ENCODE peak calls at places on chromosomes 2 and 18, in eight cellular contexts. One of them, this sample, is unnamed.

GRCh38 chr18:24006731-24007308 is 7.7 kb upstream of the TTC39C start:
- DNase-seq in tibial nerve: no peak
- DNase-seq in epithelial cell of esophagus: peak; percentile 60
- DNase-seq in fibroblast of lung: no peak
- DNase-seq in uterus: no peak
- DNase-seq in stomach: no peak
- DNase-seq in HL-60: no peak
- DNase-seq in CD4-positive, alpha-beta T cell: no peak
- DNase-seq in this sample: no peak

GRCh38 chr2:202643012-202643858 is 8.5 kb downstream of the FAM117B start:
- DNase-seq in epithelial cell of esophagus: no peak
- DNase-seq in uterus: no peak
- DNase-seq in tibial nerve: no peak
- DNase-seq in CD4-positive, alpha-beta T cell: no peak
- DNase-seq in HL-60: no peak
- DNase-seq in fibroblast of lung: no peak
- DNase-seq in stomach: no peak
- DNase-seq in this sample: no peak

GRCh38 chr2:10495311-10495987 is 47.3 kb upstream of the ODC1 start:
- DNase-seq in tibial nerve: no peak
- DNase-seq in fibroblast of lung: no peak
- DNase-seq in uterus: no peak
- DNase-seq in HL-60: no peak
- DNase-seq in stomach: no peak
- DNase-seq in epithelial cell of esophagus: no peak
- DNase-seq in CD4-positive, alpha-beta T cell: no peak
- DNase-seq in this sample: no peak

GRCh38 chr2:172311921-172312345 is 115.5 kb upstream of the ITGA6 start:
- DNase-seq in tibial nerve: peak; percentile 23
- DNase-seq in epithelial cell of esophagus: no peak
- DNase-seq in uterus: peak; percentile 68
- DNase-seq in fibroblast of lung: no peak
- DNase-seq in stomach: peak; percentile 68
- DNase-seq in HL-60: no peak
- DNase-seq in CD4-positive, alpha-beta T cell: no peak
- DNase-seq in this sample: no peak

GRCh38 chr2:108363048-108363899 is 14.5 kb upstream of the SULT1C4 start:
- DNase-seq in tibial nerve: no peak
- DNase-seq in stomach: no peak
- DNase-seq in HL-60: peak; percentile 58
- DNase-seq in epithelial cell of esophagus: no peak
- DNase-seq in fibroblast of lung: no peak
- DNase-seq in uterus: no peak
- DNase-seq in CD4-positive, alpha-beta T cell: no peak
- DNase-seq in this sample: no peak

GRCh38 chr18:61360440-61361383 is 27.5 kb downstream of the CDH20 start:
- DNase-seq in tibial nerve: no peak
- DNase-seq in uterus: no peak
- DNase-seq in stomach: no peak
- DNase-seq in epithelial cell of esophagus: no peak
- DNase-seq in HL-60: no peak
- DNase-seq in CD4-positive, alpha-beta T cell: no peak
- DNase-seq in fibroblast of lung: no peak
- DNase-seq in this sample: no peak

GRCh38 chr2:50649626-50650397 is 382.1 kb downstream of the NRXN1 start:
- DNase-seq in fibroblast of lung: peak; percentile 69
- DNase-seq in CD4-positive, alpha-beta T cell: no peak
- DNase-seq in uterus: no peak
- DNase-seq in tibial nerve: no peak
- DNase-seq in HL-60: no peak
- DNase-seq in epithelial cell of esophagus: peak; percentile 84
- DNase-seq in stomach: no peak
- DNase-seq in this sample: no peak

GRCh38 chr2:50582164-50582563 is 449.8 kb downstream of the NRXN1 start:
- DNase-seq in fibroblast of lung: no peak
- DNase-seq in uterus: no peak
- DNase-seq in CD4-positive, alpha-beta T cell: no peak
- DNase-seq in tibial nerve: no peak
- DNase-seq in epithelial cell of esophagus: peak; percentile 11
- DNase-seq in HL-60: no peak
- DNase-seq in stomach: no peak
- DNase-seq in this sample: no peak

GRCh38 chr2:217892560-217892959 is 110.2 kb downstream of the TNS1 start:
- DNase-seq in tibial nerve: no peak
- DNase-seq in CD4-positive, alpha-beta T cell: no peak
- DNase-seq in stomach: no peak
- DNase-seq in HL-60: no peak
- DNase-seq in epithelial cell of esophagus: no peak
- DNase-seq in uterus: no peak
- DNase-seq in fibroblast of lung: no peak
- DNase-seq in this sample: no peak

GRCh38 chr2:128497461-128497860 is 178.8 kb upstream of the HS6ST1 start:
- DNase-seq in tibial nerve: no peak
- DNase-seq in stomach: peak; percentile 8
- DNase-seq in epithelial cell of esophagus: no peak
- DNase-seq in uterus: no peak
- DNase-seq in fibroblast of lung: no peak
- DNase-seq in CD4-positive, alpha-beta T cell: no peak
- DNase-seq in HL-60: no peak
- DNase-seq in this sample: no peak

GRCh38 chr2:204175552-204176271 is 239.1 kb downstream of the ICOS start:
- DNase-seq in CD4-positive, alpha-beta T cell: no peak
- DNase-seq in HL-60: no peak
- DNase-seq in fibroblast of lung: no peak
- DNase-seq in epithelial cell of esophagus: peak; percentile 34
- DNase-seq in tibial nerve: no peak
- DNase-seq in stomach: no peak
- DNase-seq in uterus: no peak
- DNase-seq in this sample: no peak

GRCh38 chr2:96870631-96871255 is 863 bp upstream of the SEMA4C start:
- DNase-seq in CD4-positive, alpha-beta T cell: peak; percentile 69
- DNase-seq in uterus: peak; percentile 68
- DNase-seq in tibial nerve: no peak
- DNase-seq in epithelial cell of esophagus: peak; percentile 47
- DNase-seq in HL-60: no peak
- DNase-seq in fibroblast of lung: no peak
- DNase-seq in stomach: peak; percentile 64
- DNase-seq in this sample: peak; percentile 68

GRCh38 chr2:179273461-179273962 is 8.9 kb upstream of the SESTD1 start:
- DNase-seq in HL-60: no peak
- DNase-seq in uterus: no peak
- DNase-seq in epithelial cell of esophagus: no peak
- DNase-seq in fibroblast of lung: no peak
- DNase-seq in stomach: no peak
- DNase-seq in tibial nerve: no peak
- DNase-seq in CD4-positive, alpha-beta T cell: no peak
- DNase-seq in this sample: no peak

GRCh38 chr2:230909841-230910545 is 15.0 kb downstream of the GPR55 start:
- DNase-seq in fibroblast of lung: no peak
- DNase-seq in uterus: peak; percentile 2
- DNase-seq in HL-60: no peak
- DNase-seq in tibial nerve: no peak
- DNase-seq in epithelial cell of esophagus: no peak
- DNase-seq in stomach: no peak
- DNase-seq in CD4-positive, alpha-beta T cell: no peak
- DNase-seq in this sample: peak; percentile 45

GRCh38 chr2:202455114-202455513 is 79.0 kb downstream of the BMPR2 start:
- DNase-seq in epithelial cell of esophagus: no peak
- DNase-seq in HL-60: no peak
- DNase-seq in uterus: no peak
- DNase-seq in CD4-positive, alpha-beta T cell: no peak
- DNase-seq in fibroblast of lung: no peak
- DNase-seq in stomach: no peak
- DNase-seq in tibial nerve: no peak
- DNase-seq in this sample: no peak

GRCh38 chr2:39723497-39723896 is 55.6 kb downstream of the THUMPD2 start:
- DNase-seq in tibial nerve: no peak
- DNase-seq in HL-60: no peak
- DNase-seq in CD4-positive, alpha-beta T cell: no peak
- DNase-seq in epithelial cell of esophagus: no peak
- DNase-seq in stomach: no peak
- DNase-seq in fibroblast of lung: no peak
- DNase-seq in uterus: no peak
- DNase-seq in this sample: no peak

GRCh38 chr2:203730076-203730729 is 23.8 kb downstream of the CD28 start:
- DNase-seq in HL-60: no peak
- DNase-seq in stomach: no peak
- DNase-seq in uterus: no peak
- DNase-seq in epithelial cell of esophagus: peak; percentile 24
- DNase-seq in CD4-positive, alpha-beta T cell: no peak
- DNase-seq in fibroblast of lung: peak; percentile 30
- DNase-seq in tibial nerve: no peak
- DNase-seq in this sample: no peak

GRCh38 chr2:146874260-146874658 is 970.6 kb upstream of the ACVR2A start:
- DNase-seq in stomach: peak; percentile 36
- DNase-seq in fibroblast of lung: peak; percentile 71
- DNase-seq in uterus: peak; percentile 47
- DNase-seq in CD4-positive, alpha-beta T cell: no peak
- DNase-seq in tibial nerve: no peak
- DNase-seq in epithelial cell of esophagus: peak; percentile 95
- DNase-seq in HL-60: peak; percentile 1
- DNase-seq in this sample: peak; percentile 4

GRCh38 chr2:211875488-211875887 is 663.1 kb downstream of the ERBB4 start:
- DNase-seq in tibial nerve: no peak
- DNase-seq in stomach: no peak
- DNase-seq in fibroblast of lung: peak; percentile 11
- DNase-seq in HL-60: no peak
- DNase-seq in uterus: no peak
- DNase-seq in CD4-positive, alpha-beta T cell: no peak
- DNase-seq in epithelial cell of esophagus: peak; percentile 25
- DNase-seq in this sample: no peak

GRCh38 chr2:211881449-211881848 is 657.2 kb downstream of the ERBB4 start:
- DNase-seq in CD4-positive, alpha-beta T cell: no peak
- DNase-seq in tibial nerve: no peak
- DNase-seq in uterus: no peak
- DNase-seq in fibroblast of lung: no peak
- DNase-seq in HL-60: no peak
- DNase-seq in epithelial cell of esophagus: no peak
- DNase-seq in stomach: no peak
- DNase-seq in this sample: no peak

GRCh38 chr2:211877061-211877460 is 661.5 kb downstream of the ERBB4 start:
- DNase-seq in HL-60: no peak
- DNase-seq in uterus: no peak
- DNase-seq in tibial nerve: no peak
- DNase-seq in fibroblast of lung: peak; percentile 17
- DNase-seq in epithelial cell of esophagus: no peak
- DNase-seq in CD4-positive, alpha-beta T cell: no peak
- DNase-seq in stomach: no peak
- DNase-seq in this sample: no peak

DNA sequence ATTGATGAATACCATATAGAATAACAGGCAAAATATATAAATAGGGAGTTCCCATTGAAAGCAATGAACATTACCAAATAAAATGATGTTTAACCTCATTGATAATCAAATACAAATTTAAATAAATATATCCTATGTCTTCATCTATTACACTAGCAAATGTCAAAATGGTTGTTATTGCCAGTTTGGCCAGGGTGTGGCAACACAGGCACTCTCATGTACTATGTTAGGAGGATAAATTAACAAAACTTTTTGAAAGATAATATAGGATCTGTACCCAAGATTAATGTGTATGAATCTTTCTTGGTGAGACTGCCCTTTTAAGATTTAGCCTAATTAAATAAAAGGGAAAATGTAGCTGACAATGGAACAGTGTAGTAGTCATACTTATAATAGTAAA is 659.3 kb downstream of the ERBB4 start:
- DNase-seq in fibroblast of lung: peak; percentile 6
- DNase-seq in CD4-positive, alpha-beta T cell: no peak
- DNase-seq in tibial nerve: no peak
- DNase-seq in uterus: no peak
- DNase-seq in HL-60: peak; percentile 18
- DNase-seq in stomach: no peak
- DNase-seq in epithelial cell of esophagus: peak; percentile 31
- DNase-seq in this sample: no peak
- TF ChIP-seq CTCF in fibroblast of lung: peak; percentile 37
- TF ChIP-seq CTCF in CD4-positive, alpha-beta T cell: no peak
- TF ChIP-seq CTCF in tibial nerve: no peak
- TF ChIP-seq CTCF in uterus: no peak
- TF ChIP-seq CTCF in HL-60: no peak
- TF ChIP-seq CTCF in stomach: no peak
- TF ChIP-seq CTCF in epithelial cell of esophagus: peak; percentile 53
- TF ChIP-seq CTCF in this sample: peak; percentile 28

GRCh38 chr2:157592983-157593382 is 35.7 kb downstream of the ACVR1C start:
- DNase-seq in CD4-positive, alpha-beta T cell: no peak
- DNase-seq in tibial nerve: no peak
- DNase-seq in uterus: no peak
- DNase-seq in stomach: no peak
- DNase-seq in fibroblast of lung: peak; percentile 1
- DNase-seq in epithelial cell of esophagus: peak; percentile 23
- DNase-seq in HL-60: no peak
- DNase-seq in this sample: no peak

GRCh38 chr2:157593411-157593810 is 35.3 kb downstream of the ACVR1C start:
- DNase-seq in uterus: no peak
- DNase-seq in stomach: no peak
- DNase-seq in fibroblast of lung: no peak
- DNase-seq in tibial nerve: no peak
- DNase-seq in CD4-positive, alpha-beta T cell: no peak
- DNase-seq in HL-60: no peak
- DNase-seq in epithelial cell of esophagus: no peak
- DNase-seq in this sample: no peak

GRCh38 chr2:157601807-157602206 is 26.9 kb downstream of the ACVR1C start:
- DNase-seq in HL-60: no peak
- DNase-seq in uterus: no peak
- DNase-seq in tibial nerve: no peak
- DNase-seq in epithelial cell of esophagus: no peak
- DNase-seq in fibroblast of lung: no peak
- DNase-seq in CD4-positive, alpha-beta T cell: no peak
- DNase-seq in stomach: no peak
- DNase-seq in this sample: no peak

GRCh38 chr2:157592374-157592773 is 36.3 kb downstream of the ACVR1C start:
- DNase-seq in fibroblast of lung: no peak
- DNase-seq in uterus: no peak
- DNase-seq in epithelial cell of esophagus: no peak
- DNase-seq in stomach: no peak
- DNase-seq in CD4-positive, alpha-beta T cell: no peak
- DNase-seq in HL-60: no peak
- DNase-seq in tibial nerve: no peak
- DNase-seq in this sample: no peak

GRCh38 chr2:157596992-157597681 is 31.5 kb downstream of the ACVR1C start:
- DNase-seq in HL-60: peak; percentile 9
- DNase-seq in CD4-positive, alpha-beta T cell: peak; percentile 51
- DNase-seq in fibroblast of lung: peak; percentile 12
- DNase-seq in epithelial cell of esophagus: peak; percentile 32
- DNase-seq in uterus: no peak
- DNase-seq in tibial nerve: no peak
- DNase-seq in stomach: peak; percentile 43
- DNase-seq in this sample: no peak
- TF ChIP-seq CTCF in HL-60: no peak
- TF ChIP-seq CTCF in CD4-positive, alpha-beta T cell: peak; percentile 68
- TF ChIP-seq CTCF in fibroblast of lung: peak; percentile 31
- TF ChIP-seq CTCF in epithelial cell of esophagus: peak; percentile 67
- TF ChIP-seq CTCF in uterus: no peak
- TF ChIP-seq CTCF in tibial nerve: peak; percentile 40
- TF ChIP-seq CTCF in stomach: peak; percentile 33
- TF ChIP-seq CTCF in this sample: peak; percentile 20

GRCh38 chr18:78448106-78448505 is 531.5 kb upstream of the SALL3 start:
- DNase-seq in fibroblast of lung: no peak
- DNase-seq in epithelial cell of esophagus: no peak
- DNase-seq in CD4-positive, alpha-beta T cell: no peak
- DNase-seq in uterus: no peak
- DNase-seq in stomach: no peak
- DNase-seq in HL-60: no peak
- DNase-seq in tibial nerve: no peak
- DNase-seq in this sample: no peak
- TF ChIP-seq CTCF in fibroblast of lung: no peak
- TF ChIP-seq CTCF in epithelial cell of esophagus: no peak
- TF ChIP-seq CTCF in CD4-positive, alpha-beta T cell: no peak
- TF ChIP-seq CTCF in uterus: no peak
- TF ChIP-seq CTCF in stomach: no peak
- TF ChIP-seq CTCF in HL-60: peak; percentile 12
- TF ChIP-seq CTCF in tibial nerve: no peak
- TF ChIP-seq CTCF in this sample: no peak

GRCh38 chr2:84958135-84959044 is 12.6 kb upstream of the KCMF1 start:
- DNase-seq in uterus: no peak
- DNase-seq in HL-60: no peak
- DNase-seq in epithelial cell of esophagus: peak; percentile 99
- DNase-seq in CD4-positive, alpha-beta T cell: no peak
- DNase-seq in fibroblast of lung: peak; percentile 97
- DNase-seq in tibial nerve: no peak
- DNase-seq in stomach: peak; percentile 62
- DNase-seq in this sample: no peak
- TF ChIP-seq CTCF in uterus: no peak
- TF ChIP-seq CTCF in HL-60: no peak
- TF ChIP-seq CTCF in epithelial cell of esophagus: no peak
- TF ChIP-seq CTCF in CD4-positive, alpha-beta T cell: no peak
- TF ChIP-seq CTCF in fibroblast of lung: no peak
- TF ChIP-seq CTCF in tibial nerve: no peak
- TF ChIP-seq CTCF in stomach: no peak
- TF ChIP-seq CTCF in this sample: no peak